ENCODE peak calls at places on chromosomes 3 and 15, in four cellular contexts. D, Z, R and E are unnamed samples.

GRCh38 chr3:143998266-143998665 is 26.6 kb downstream of the DIPK2A start:
- DNase-seq in D (no peak), Z (no peak), R (no peak), E (peak)

GRCh38 chr3:26104856-26105255 is 315.0 kb downstream of the OXSM start:
- DNase-seq in D (no peak), Z (no peak), R (no peak), E (no peak)

GRCh38 chr3:146746190-146746589 is 141.0 kb upstream of the PLSCR5 start:
- DNase-seq in D (no peak), Z (no peak), R (no peak), E (no peak)

GRCh38 chr3:76991165-76991564 is 48.7 kb upstream of the ROBO2 start:
- DNase-seq in D (no peak), Z (no peak), R (no peak), E (no peak)

GRCh38 chr3:182725372-182726251 is 67.7 kb upstream of the ATP11B start:
- DNase-seq in D (no peak), Z (no peak), R (no peak), E (no peak)

GRCh38 chr3:182650568-182651128 is 142.7 kb upstream of the ATP11B start:
- DNase-seq in D (no peak), Z (no peak), R (no peak), E (no peak)

GRCh38 chr15:81336568-81336967 is 12.6 kb upstream of the STARD5 start:
- DNase-seq in D (no peak), Z (no peak), R (no peak), E (no peak)

GRCh38 chr15:51093865-51094605 is 671 bp downstream of the TNFAIP8L3 start:
- DNase-seq in D (peak), Z (peak), R (peak), E (peak)

GRCh38 chr3:142723968-142724681 is at the start of gene TRPC1:
- DNase-seq in D (peak), Z (peak), R (peak), E (peak)

GRCh38 chr15:78540135-78540954 is at the start of gene PSMA4:
- DNase-seq in D (peak), Z (peak), R (peak), E (peak)

GRCh38 chr3:176734146-176734545 is 463.1 kb downstream of the TBL1XR1 start:
- DNase-seq in D (no peak), Z (no peak), R (no peak), E (no peak)

GRCh38 chr3:115615001-115615447 is 8.3 kb upstream of the GAP43 start:
- DNase-seq in D (no peak), Z (no peak), R (no peak), E (peak)

GRCh38 chr3:195808741-195809290 is 2.9 kb downstream of the MUC4 start:
- DNase-seq in D (no peak), Z (no peak), R (peak), E (no peak)

GRCh38 chr15:82647045-82647834 is at the start of gene CPEB1:
- DNase-seq in D (no peak), Z (peak), R (no peak), E (peak)

GRCh38 chr3:32184187-32184730 is 54.2 kb upstream of the CMTM8 start:
- DNase-seq in D (no peak), Z (no peak), R (no peak), E (no peak)

GRCh38 chr3:192929755-192930491 is 12.3 kb upstream of the MB21D2 start:
- DNase-seq in D (no peak), Z (no peak), R (no peak), E (no peak)

GRCh38 chr3:50192124-50192523 is 714 bp downstream of the GNAT1 start:
- DNase-seq in D (no peak), Z (no peak), R (no peak), E (no peak)

GRCh38 chr15:43977072-43977884 is 150.5 kb downstream of the WDR76 start:
- DNase-seq in D (no peak), Z (no peak), R (no peak), E (no peak)

GRCh38 chr3:152270145-152270870 is 1.6 kb downstream of the MBNL1 start:
- DNase-seq in D (no peak), Z (no peak), R (no peak), E (no peak)

GRCh38 chr3:14152233-14152962 is 26.0 kb downstream of the XPC start:
- DNase-seq in D (no peak), Z (no peak), R (no peak), E (no peak)

GRCh38 chr3:135887220-135887619 is 78.3 kb upstream of the PPP2R3A start:
- DNase-seq in D (no peak), Z (no peak), R (no peak), E (peak)

GRCh38 chr15:56383011-56383410 is 17.8 kb downstream of the TEX9 start:
- DNase-seq in D (no peak), Z (no peak), R (no peak), E (no peak)

GRCh38 chr3:13480340-13481318 is 523 bp downstream of the HDAC11 start:
- DNase-seq in D (no peak), Z (peak), R (peak), E (peak)

GRCh38 chr15:94460624-94461023 is 229.3 kb downstream of the MCTP2 start:
- DNase-seq in D (no peak), Z (no peak), R (no peak), E (no peak)

GRCh38 chr15:88385078-88385700 is 82.0 kb downstream of the MRPL46 start:
- DNase-seq in D (no peak), Z (no peak), R (no peak), E (peak)

GRCh38 chr3:144760831-144761230 is 789.2 kb downstream of the DIPK2A start:
- DNase-seq in D (no peak), Z (no peak), R (no peak), E (no peak)

GRCh38 chr3:29708884-29709283 is 428.0 kb downstream of the RBMS3 start:
- DNase-seq in D (no peak), Z (no peak), R (no peak), E (no peak)

GRCh38 chr3:134392336-134392983 is 18.2 kb upstream of the AMOTL2 start:
- DNase-seq in D (no peak), Z (no peak), R (no peak), E (no peak)

GRCh38 chr3:182710557-182711157 is 82.6 kb upstream of the ATP11B start:
- DNase-seq in D (no peak), Z (no peak), R (no peak), E (peak)

GRCh38 chr15:74795961-74796625 is 14.2 kb downstream of the CSK start:
- DNase-seq in D (no peak), Z (no peak), R (no peak), E (no peak)

GRCh38 chr3:113531826-113532697 is at the start of gene SIDT1:
- DNase-seq in D (peak), Z (peak), R (peak), E (no peak)

GRCh38 chr3:99678023-99678422 is 39.6 kb downstream of the COL8A1 start:
- DNase-seq in D (no peak), Z (peak), R (no peak), E (no peak)

GRCh38 chr15:81813215-81813614 is 232.6 kb downstream of the MEX3B start:
- DNase-seq in D (no peak), Z (no peak), R (no peak), E (no peak)

GRCh38 chr3:139574026-139574947 is 34.7 kb upstream of the RBP1 start:
- DNase-seq in D (peak), Z (no peak), R (no peak), E (no peak)

GRCh38 chr15:60362318-60363023 is 35.3 kb downstream of the ANXA2 start:
- DNase-seq in D (no peak), Z (no peak), R (no peak), E (peak)

GRCh38 chr3:127172670-127173515 is 20.0 kb upstream of the PRR23E start:
- DNase-seq in D (no peak), Z (no peak), R (peak), E (peak)

GRCh38 chr3:114508976-114509375 is 215.1 kb downstream of the TIGIT start:
- DNase-seq in D (no peak), Z (no peak), R (no peak), E (no peak)

GRCh38 chr3:54761661-54762060 is 166.2 kb downstream of the LRTM1 start:
- DNase-seq in D (no peak), Z (no peak), R (no peak), E (no peak)

GRCh38 chr3:141368062-141368924 is at the start of gene ZBTB38:
- DNase-seq in D (peak), Z (peak), R (peak), E (peak)
- TF ChIP-seq POLR2A in D (peak), Z (peak), R (no peak), E (peak)

DNA sequence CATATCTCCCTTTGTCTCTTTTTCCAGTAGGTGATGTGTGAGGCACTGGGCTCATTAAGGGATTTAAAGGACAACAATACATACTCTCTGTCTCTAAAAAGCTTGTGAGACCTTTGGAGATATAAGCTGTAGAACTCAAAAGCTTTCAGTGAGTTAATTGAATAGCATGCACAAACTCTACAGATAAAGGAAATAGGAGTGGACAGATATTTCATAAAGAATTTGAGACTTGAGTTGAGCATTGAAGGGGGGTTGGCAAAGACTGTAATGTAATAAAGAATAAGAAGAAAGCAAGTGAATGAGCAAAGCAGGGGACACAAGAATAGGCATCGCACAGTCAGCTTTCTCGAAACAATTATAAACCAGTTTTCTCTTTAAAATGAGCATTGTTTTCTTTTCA is 583.4 kb upstream of the DPPA4 start:
- DNase-seq in D (no peak), Z (no peak), R (no peak), E (no peak)
- TF ChIP-seq POLR2A in D (no peak), Z (no peak), R (no peak), E (no peak)

GRCh38 chr3:157156844-157157635 is 2.9 kb downstream of the CCNL1 start:
- DNase-seq in D (no peak), Z (no peak), R (no peak), E (no peak)
- TF ChIP-seq POLR2A in D (no peak), Z (no peak), R (no peak), E (no peak)

GRCh38 chr3:40973141-40973540 is 226.2 kb upstream of the CTNNB1 start:
- DNase-seq in D (no peak), Z (no peak), R (no peak), E (no peak)

GRCh38 chr3:40972350-40972749 is 227.0 kb upstream of the CTNNB1 start:
- DNase-seq in D (no peak), Z (no peak), R (no peak), E (no peak)

GRCh38 chr3:40969341-40969740 is 230.0 kb upstream of the CTNNB1 start:
- DNase-seq in D (no peak), Z (no peak), R (no peak), E (no peak)

GRCh38 chr3:40970067-40970466 is 229.2 kb upstream of the CTNNB1 start:
- DNase-seq in D (no peak), Z (no peak), R (no peak), E (no peak)

GRCh38 chr3:40971191-40972168 is 227.8 kb upstream of the CTNNB1 start:
- DNase-seq in D (peak), Z (peak), R (peak), E (peak)
- TF ChIP-seq POLR2A in D (no peak), Z (no peak), R (no peak), E (no peak)

GRCh38 chr3:48695113-48695753 is 9.5 kb upstream of the NCKIPSD start:
- DNase-seq in D (peak), Z (peak), R (peak), E (peak)
- TF ChIP-seq POLR2A in D (no peak), Z (no peak), R (no peak), E (no peak)

GRCh38 chr3:16067837-16068471 is 106.5 kb upstream of the GALNT15 start:
- DNase-seq in D (no peak), Z (no peak), R (no peak), E (no peak)
- TF ChIP-seq POLR2A in D (no peak), Z (no peak), R (no peak), E (no peak)

GRCh38 chr3:47282424-47283192 is at the start of the genes KIF9 and KLHL18:
- DNase-seq in D (peak), Z (peak), R (peak), E (peak)
- TF ChIP-seq POLR2A in D (peak), Z (no peak), R (peak), E (peak)